ENCODE peak calls at places on chromosomes 4 and X, in seven cellular contexts. J, I, T, E, R, U and G are unnamed samples.

GRCh38 chrX:8647176-8647575 is 84.8 kb downstream of the ANOS1 start:
- DNase-seq in J (no peak), U (no peak), T (no peak), R (peak; percentile 14), E (no peak), I (no peak), G (no peak)

GRCh38 chr4:117085185-117085701 is at the start of gene TRAM1L1:
- DNase-seq in E (peak; percentile 65), U (peak; percentile 60), T (no peak), J (no peak), I (no peak), R (peak; percentile 59), G (no peak)

GRCh38 chr4:80989921-80990544 is 40.5 kb upstream of the BMP3 start:
- DNase-seq in T (peak; percentile 45), R (peak; percentile 42), U (peak; percentile 59), I (peak; percentile 12), E (peak; percentile 57), J (peak; percentile 50), G (peak; percentile 61)

GRCh38 chrX:50081282-50081955 is 119.4 kb downstream of the AKAP4 start:
- DNase-seq in T (no peak), J (no peak), I (no peak), R (no peak), E (peak; percentile 34), U (peak; percentile 5), G (no peak)

GRCh38 chr4:103046416-103047290 is 27.1 kb upstream of the SLC9B1 start:
- DNase-seq in R (peak; percentile 14), E (peak; percentile 44), J (peak; percentile 19), T (peak; percentile 50), I (peak; percentile 28), U (peak; percentile 14), G (no peak)

GRCh38 chrX:16786791-16787735 is 797 bp downstream of the TXLNG start:
- DNase-seq in I (peak; percentile 27), J (no peak), R (no peak), T (peak; percentile 59), E (no peak), U (no peak), G (peak; percentile 14)

GRCh38 chr4:183821090-183821853 is 83.8 kb upstream of the STOX2 start:
- DNase-seq in J (no peak), E (no peak), R (no peak), I (no peak), T (no peak), U (no peak), G (no peak)

GRCh38 chr4:56475917-56476316 is 8.5 kb downstream of the SRP72 start:
- DNase-seq in T (no peak), J (no peak), U (no peak), I (no peak), R (no peak), E (no peak), G (no peak)

GRCh38 chrX:24956828-24957227 is 58.9 kb downstream of the ARX start:
- DNase-seq in T (no peak), U (no peak), I (no peak), E (no peak), J (no peak), R (peak; percentile 6), G (no peak)

GRCh38 chr4:147638942-147639341 is 21.7 kb downstream of the TMEM184C start:
- DNase-seq in E (no peak), U (no peak), T (no peak), I (no peak), J (no peak), R (peak; percentile 61), G (no peak)

GRCh38 chr4:73729534-73730165 is 10.7 kb upstream of the CXCL8 start:
- DNase-seq in R (peak; percentile 61), T (no peak), U (peak; percentile 79), I (no peak), E (peak; percentile 85), J (peak; percentile 54), G (peak; percentile 55)

GRCh38 chr4:182835006-182835740 is 82.0 kb downstream of the DCTD start:
- DNase-seq in R (no peak), U (no peak), T (no peak), I (no peak), J (no peak), E (no peak), G (no peak)

GRCh38 chr4:42119916-42120315 is 32.5 kb downstream of the BEND4 start:
- DNase-seq in T (no peak), R (no peak), J (no peak), U (no peak), I (no peak), E (no peak), G (no peak)

GRCh38 chrX:7372843-7373525 is 225.0 kb upstream of the PUDP start:
- DNase-seq in U (peak; percentile 42), J (no peak), I (no peak), E (no peak), R (peak; percentile 22), T (no peak), G (no peak)

GRCh38 chr4:76420901-76421581 is at the start of gene CCDC158:
- DNase-seq in T (peak; percentile 7), I (no peak), U (no peak), R (no peak), J (no peak), E (no peak), G (no peak)

GRCh38 chr4:156672492-156672891 is 299.1 kb downstream of the PDGFC start:
- DNase-seq in T (no peak), I (no peak), U (no peak), J (no peak), E (no peak), R (peak; percentile 48), G (no peak)
- H3K27ac ChIP-seq in T (no peak overlapping the region), I (no peak overlapping the region), U (no peak overlapping the region), J (no peak overlapping the region), E (no peak overlapping the region), R (peak overlapping the region; percentile 33), G (no peak overlapping the region)

GRCh38 chrX:13250831-13251612 is 68.8 kb downstream of the ATXN3L start:
- DNase-seq in I (no peak), E (peak; percentile 89), R (peak; percentile 97), J (no peak), U (peak; percentile 82), T (no peak), G (no peak)
- H3K27ac ChIP-seq in I (no peak overlapping the region), E (peak overlapping the region; percentile 69), R (peak overlapping the region; percentile 49), J (no peak overlapping the region), U (peak overlapping the region; percentile 81), T (no peak overlapping the region), G (peak overlapping the region; percentile 63)

DNA sequence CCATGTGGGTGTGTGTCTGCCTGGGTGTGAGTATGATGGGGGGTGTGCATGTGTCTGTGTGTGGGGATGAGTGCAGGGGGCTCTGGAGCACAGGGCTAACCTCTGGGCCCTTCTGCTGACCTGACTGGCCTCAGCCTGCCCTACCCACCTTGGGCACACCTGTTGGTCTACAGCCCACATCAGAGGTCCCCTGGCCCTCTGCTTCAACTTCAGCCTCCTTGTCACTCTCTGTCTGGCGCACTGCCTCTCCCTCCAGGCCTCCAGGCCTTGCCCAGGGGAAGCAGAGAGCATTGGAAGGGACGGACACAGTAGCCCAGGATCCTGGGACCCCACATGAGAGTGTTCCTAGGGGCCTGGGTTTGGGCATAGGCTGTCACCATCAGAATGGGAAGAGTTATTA is 115.4 kb downstream of the EFNB1 start:
- DNase-seq in J (no peak), E (no peak), T (no peak), I (no peak), R (no peak), U (no peak), G (no peak)
- H3K27ac ChIP-seq in J (no peak overlapping the region), E (no peak overlapping the region), T (no peak overlapping the region), I (no peak overlapping the region), R (no peak overlapping the region), U (no peak overlapping the region), G (no peak overlapping the region)

DNA sequence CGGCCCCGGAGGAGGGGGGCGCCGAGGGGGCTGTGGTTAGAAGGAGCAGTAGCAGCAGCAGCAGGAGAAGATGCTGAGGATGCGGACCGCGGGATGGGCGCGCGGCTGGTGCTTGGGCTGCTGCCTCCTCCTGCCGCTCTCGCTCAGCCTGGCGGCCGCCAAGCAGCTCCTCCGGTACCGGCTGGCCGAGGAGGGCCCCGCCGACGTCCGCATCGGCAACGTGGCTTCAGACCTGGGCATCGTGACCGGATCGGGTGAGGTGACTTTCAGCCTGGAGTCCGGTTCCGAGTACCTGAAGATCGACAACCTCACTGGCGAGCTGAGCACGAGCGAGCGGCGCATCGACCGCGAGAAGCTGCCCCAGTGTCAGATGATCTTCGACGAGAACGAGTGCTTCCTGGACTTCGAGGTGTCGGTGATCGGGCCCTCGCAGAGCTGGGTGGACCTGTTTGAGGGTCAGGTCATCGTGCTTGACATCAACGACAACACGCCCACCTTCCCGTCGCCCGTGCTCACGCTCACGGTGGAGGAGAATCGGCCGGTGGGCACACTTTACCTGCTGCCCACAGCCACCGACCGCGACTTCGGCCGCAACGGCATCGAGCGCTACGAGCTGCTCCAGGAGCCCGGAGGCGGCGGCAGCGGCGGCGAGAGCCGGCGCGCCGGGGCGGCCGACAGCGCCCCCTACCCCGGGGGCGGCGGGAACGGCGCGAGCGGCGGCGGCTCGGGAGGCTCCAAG is 1.4 kb downstream of the PCDH7 start:
- DNase-seq in R (peak; percentile 51), T (no peak), I (no peak), U (no peak), E (peak; percentile 72), J (no peak), G (no peak)
- H3K27ac ChIP-seq in R (peak overlapping the region; percentile 7), T (no peak overlapping the region), I (no peak overlapping the region), U (no peak overlapping the region), E (peak overlapping the region; percentile 23), J (peak overlapping the region; percentile 75), G (no peak overlapping the region)

DNA sequence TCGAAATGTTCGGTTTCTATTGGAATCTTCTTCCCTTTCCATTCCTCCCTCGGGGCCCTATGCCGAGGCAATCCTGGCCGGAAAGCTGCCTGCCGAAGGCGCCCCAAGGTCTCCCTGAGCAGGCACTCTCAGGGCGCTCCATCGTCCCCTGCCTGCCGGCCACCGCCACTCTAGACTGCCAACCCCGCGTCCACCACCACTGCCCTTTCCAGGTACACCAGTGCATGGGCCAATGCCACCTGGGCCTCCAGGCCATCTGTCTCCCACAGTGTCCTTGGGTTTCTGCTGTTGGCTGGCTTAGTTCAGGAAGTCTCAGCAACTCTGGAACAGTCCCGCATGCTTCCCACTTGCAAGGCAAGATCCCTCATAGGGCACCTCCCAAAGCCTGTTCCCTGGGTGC is 14.6 kb downstream of the CTAG1A start:
- DNase-seq in R (no peak), J (no peak), E (no peak), I (no peak), T (no peak), U (no peak), G (no peak)
- H3K27ac ChIP-seq in R (no peak overlapping the region), J (no peak overlapping the region), E (no peak overlapping the region), I (no peak overlapping the region), T (no peak overlapping the region), U (no peak overlapping the region), G (no peak overlapping the region)

GRCh38 chr4:38829237-38829636 is 24.6 kb upstream of the TLR1 start:
- DNase-seq in E (no peak), J (no peak), U (no peak), T (no peak), I (no peak), R (no peak), G (no peak)
- H3K27ac ChIP-seq in E (no peak overlapping the region), J (no peak overlapping the region), U (no peak overlapping the region), T (no peak overlapping the region), I (no peak overlapping the region), R (no peak overlapping the region), G (no peak overlapping the region)

DNA sequence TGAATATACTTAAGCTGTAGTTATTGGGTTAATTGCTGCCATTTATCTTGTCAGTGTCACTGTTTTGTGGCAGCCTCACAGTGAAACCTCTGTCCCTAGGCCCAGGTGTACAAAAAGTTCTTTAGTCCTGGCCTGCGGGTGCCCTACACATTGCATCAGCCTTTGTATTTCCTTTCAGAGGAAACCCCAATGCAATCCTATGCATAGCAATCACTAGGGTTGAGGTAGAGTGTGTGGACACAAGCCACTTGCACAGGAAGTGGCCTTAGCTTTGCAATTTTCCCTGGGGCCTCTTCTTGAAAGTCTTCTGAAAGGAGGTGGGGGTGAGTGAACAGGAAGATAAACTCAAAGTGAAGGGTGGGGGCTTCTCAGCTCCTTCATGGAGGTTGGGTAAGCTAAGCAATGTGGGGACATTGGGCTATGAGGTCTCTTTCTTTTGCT is 27.8 kb downstream of the VSIG4 start:
- DNase-seq in U (no peak), T (no peak), R (no peak), E (no peak), I (no peak), J (no peak), G (no peak)
- H3K27ac ChIP-seq in U (no peak overlapping the region), T (peak overlapping the region; percentile 38), R (no peak overlapping the region), E (no peak overlapping the region), I (no peak overlapping the region), J (no peak overlapping the region), G (no peak overlapping the region)